ENCODE peak calls at places on chromosomes 7 and 10, in six cellular contexts. One of them, this sample, is unnamed.

GRCh38 chr7:81457858-81458522 is 311.9 kb downstream of the HGF start:
- DNase-seq in HCT116: peak; percentile 13
- DNase-seq in H1: no peak
- DNase-seq in SK-N-SH: no peak
- DNase-seq in K562: no peak
- DNase-seq in HepG2: no peak
- DNase-seq in this sample: no peak

GRCh38 chr10:30007406-30007805 is 52.0 kb downstream of the JCAD start:
- DNase-seq in HCT116: no peak
- DNase-seq in H1: no peak
- DNase-seq in SK-N-SH: no peak
- DNase-seq in K562: no peak
- DNase-seq in HepG2: no peak
- DNase-seq in this sample: no peak

GRCh38 chr10:283140-283479 is 147.9 kb downstream of the ZMYND11 start:
- DNase-seq in HCT116: no peak
- DNase-seq in H1: no peak
- DNase-seq in SK-N-SH: no peak
- DNase-seq in K562: no peak
- DNase-seq in HepG2: no peak
- DNase-seq in this sample: no peak

GRCh38 chr7:103851357-103851756 is 138.1 kb downstream of the RELN start:
- DNase-seq in HCT116: no peak
- DNase-seq in H1: no peak
- DNase-seq in SK-N-SH: no peak
- DNase-seq in K562: peak; percentile 30
- DNase-seq in HepG2: no peak
- DNase-seq in this sample: peak; percentile 56

GRCh38 chr10:64033710-64034109 is 512.5 kb downstream of the REEP3 start:
- DNase-seq in HCT116: no peak
- DNase-seq in H1: no peak
- DNase-seq in SK-N-SH: no peak
- DNase-seq in K562: no peak
- DNase-seq in HepG2: no peak
- DNase-seq in this sample: no peak

GRCh38 chr7:80883188-80884025 is 35.4 kb downstream of the SEMA3C start:
- DNase-seq in HCT116: peak; percentile 98
- DNase-seq in H1: no peak
- DNase-seq in SK-N-SH: no peak
- DNase-seq in K562: no peak
- DNase-seq in HepG2: peak; percentile 8
- DNase-seq in this sample: peak; percentile 58

GRCh38 chr7:112484671-112485097 is 3.9 kb downstream of the LSMEM1 start:
- DNase-seq in HCT116: peak; percentile 82
- DNase-seq in H1: no peak
- DNase-seq in SK-N-SH: no peak
- DNase-seq in K562: peak; percentile 46
- DNase-seq in HepG2: peak; percentile 68
- DNase-seq in this sample: no peak

GRCh38 chr10:74272288-74272687 is 121.3 kb downstream of the ADK start:
- DNase-seq in HCT116: no peak
- DNase-seq in H1: no peak
- DNase-seq in SK-N-SH: no peak
- DNase-seq in K562: no peak
- DNase-seq in HepG2: no peak
- DNase-seq in this sample: no peak

GRCh38 chr7:916291-916941 is 38.1 kb downstream of the ADAP1 start:
- DNase-seq in HCT116: no peak
- DNase-seq in H1: no peak
- DNase-seq in SK-N-SH: peak; percentile 90
- DNase-seq in K562: no peak
- DNase-seq in HepG2: no peak
- DNase-seq in this sample: peak; percentile 35

GRCh38 chr10:70475661-70476060 is 2.9 kb upstream of the PALD1 start:
- DNase-seq in HCT116: no peak
- DNase-seq in H1: no peak
- DNase-seq in SK-N-SH: no peak
- DNase-seq in K562: no peak
- DNase-seq in HepG2: no peak
- DNase-seq in this sample: no peak

GRCh38 chr7:101436857-101437576 is 74.3 kb downstream of the COL26A1 start:
- DNase-seq in HCT116: peak; percentile 37
- DNase-seq in H1: peak; percentile 91
- DNase-seq in SK-N-SH: peak; percentile 62
- DNase-seq in K562: peak; percentile 71
- DNase-seq in HepG2: no peak
- DNase-seq in this sample: peak; percentile 83

GRCh38 chr7:50681451-50682045 is 101.1 kb downstream of the GRB10 start:
- DNase-seq in HCT116: no peak
- DNase-seq in H1: no peak
- DNase-seq in SK-N-SH: no peak
- DNase-seq in K562: no peak
- DNase-seq in HepG2: no peak
- DNase-seq in this sample: no peak

GRCh38 chr10:103273026-103273425 is 3.9 kb upstream of the INA start:
- DNase-seq in HCT116: peak; percentile 95
- DNase-seq in H1: no peak
- DNase-seq in SK-N-SH: no peak
- DNase-seq in K562: peak; percentile 16
- DNase-seq in HepG2: no peak
- DNase-seq in this sample: no peak

GRCh38 chr10:32377458-32378370 is 30.8 kb upstream of the EPC1 start:
- DNase-seq in HCT116: peak; percentile 10
- DNase-seq in H1: no peak
- DNase-seq in SK-N-SH: peak; percentile 37
- DNase-seq in K562: peak; percentile 65
- DNase-seq in HepG2: peak; percentile 37
- DNase-seq in this sample: peak; percentile 6

GRCh38 chr7:149207324-149208035 is 12.1 kb downstream of the ZNF282 start:
- DNase-seq in HCT116: no peak
- DNase-seq in H1: no peak
- DNase-seq in SK-N-SH: no peak
- DNase-seq in K562: no peak
- DNase-seq in HepG2: no peak
- DNase-seq in this sample: no peak

GRCh38 chr10:9227679-9228365 is 1173.3 kb downstream of the GATA3 start:
- DNase-seq in HCT116: no peak
- DNase-seq in H1: no peak
- DNase-seq in SK-N-SH: no peak
- DNase-seq in K562: no peak
- DNase-seq in HepG2: no peak
- DNase-seq in this sample: peak; percentile 26

GRCh38 chr7:106065560-106066500 is 46.3 kb downstream of the SYPL1 start:
- DNase-seq in HCT116: no peak
- DNase-seq in H1: peak; percentile 42
- DNase-seq in SK-N-SH: no peak
- DNase-seq in K562: no peak
- DNase-seq in HepG2: peak; percentile 33
- DNase-seq in this sample: no peak

GRCh38 chr10:50360077-50360476 is 108.8 kb upstream of the ASAH2 start:
- DNase-seq in HCT116: no peak
- DNase-seq in H1: no peak
- DNase-seq in SK-N-SH: no peak
- DNase-seq in K562: no peak
- DNase-seq in HepG2: no peak
- DNase-seq in this sample: no peak

GRCh38 chr7:100583132-100584045 is 2.5 kb downstream of the LRCH4 start:
- DNase-seq in HCT116: no peak
- DNase-seq in H1: no peak
- DNase-seq in SK-N-SH: no peak
- DNase-seq in K562: peak; percentile 58
- DNase-seq in HepG2: no peak
- DNase-seq in this sample: peak; percentile 55

GRCh38 chr7:28329616-28330373 is 82.5 kb upstream of the CREB5 start:
- DNase-seq in HCT116: no peak
- DNase-seq in H1: no peak
- DNase-seq in SK-N-SH: no peak
- DNase-seq in K562: no peak
- DNase-seq in HepG2: no peak
- DNase-seq in this sample: no peak

GRCh38 chr10:119817991-119818888 is 54.4 kb downstream of the MCMBP start:
- DNase-seq in HCT116: no peak
- DNase-seq in H1: peak; percentile 96
- DNase-seq in SK-N-SH: peak; percentile 91
- DNase-seq in K562: no peak
- DNase-seq in HepG2: no peak
- DNase-seq in this sample: no peak

GRCh38 chr7:46432666-46433065 is 511.6 kb upstream of the IGFBP3 start:
- DNase-seq in HCT116: no peak
- DNase-seq in H1: no peak
- DNase-seq in SK-N-SH: no peak
- DNase-seq in K562: no peak
- DNase-seq in HepG2: no peak
- DNase-seq in this sample: no peak
- TF ChIP-seq JUND in HCT116: no peak
- TF ChIP-seq JUND in H1: no peak
- TF ChIP-seq JUND in SK-N-SH: no peak
- TF ChIP-seq JUND in K562: no peak
- TF ChIP-seq JUND in HepG2: no peak
- TF ChIP-seq JUND in this sample: no peak

DNA sequence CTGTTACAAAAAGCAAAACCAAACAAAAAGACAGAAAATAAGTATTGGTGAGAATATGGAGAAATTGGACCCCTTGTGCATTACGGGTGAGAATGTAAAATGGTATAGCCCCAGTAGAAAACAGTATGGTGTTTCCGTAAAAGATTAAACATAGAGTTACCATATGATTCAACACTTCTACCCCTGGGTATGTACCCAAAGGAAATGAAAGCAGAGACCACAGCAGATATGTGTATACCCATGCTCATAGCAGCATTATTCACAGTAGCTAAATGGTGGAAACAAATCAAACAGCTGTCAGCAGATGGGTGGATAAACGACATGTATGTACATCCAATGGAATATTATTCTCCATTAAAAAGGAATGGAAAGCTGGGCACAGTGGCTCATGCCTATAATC is 42.4 kb downstream of the STARD3NL start:
- DNase-seq in HCT116: no peak
- DNase-seq in H1: no peak
- DNase-seq in SK-N-SH: no peak
- DNase-seq in K562: no peak
- DNase-seq in HepG2: no peak
- DNase-seq in this sample: no peak
- TF ChIP-seq JUND in HCT116: no peak
- TF ChIP-seq JUND in H1: no peak
- TF ChIP-seq JUND in SK-N-SH: no peak
- TF ChIP-seq JUND in K562: no peak
- TF ChIP-seq JUND in HepG2: no peak
- TF ChIP-seq JUND in this sample: no peak

GRCh38 chr10:3452683-3453388 is 280.3 kb upstream of the PITRM1 start:
- DNase-seq in HCT116: no peak
- DNase-seq in H1: no peak
- DNase-seq in SK-N-SH: no peak
- DNase-seq in K562: no peak
- DNase-seq in HepG2: no peak
- DNase-seq in this sample: no peak
- TF ChIP-seq JUND in HCT116: peak; percentile 27
- TF ChIP-seq JUND in H1: no peak
- TF ChIP-seq JUND in SK-N-SH: peak; percentile 78
- TF ChIP-seq JUND in K562: no peak
- TF ChIP-seq JUND in HepG2: no peak
- TF ChIP-seq JUND in this sample: no peak

GRCh38 chr7:12289996-12290395 is 78.9 kb downstream of the TMEM106B start:
- DNase-seq in HCT116: no peak
- DNase-seq in H1: no peak
- DNase-seq in SK-N-SH: no peak
- DNase-seq in K562: no peak
- DNase-seq in HepG2: no peak
- DNase-seq in this sample: no peak

GRCh38 chr7:12291870-12292269 is 80.8 kb downstream of the TMEM106B start:
- DNase-seq in HCT116: no peak
- DNase-seq in H1: no peak
- DNase-seq in SK-N-SH: no peak
- DNase-seq in K562: peak; percentile 17
- DNase-seq in HepG2: peak; percentile 6
- DNase-seq in this sample: peak; percentile 9

GRCh38 chr7:12287886-12288285 is 76.8 kb downstream of the TMEM106B start:
- DNase-seq in HCT116: no peak
- DNase-seq in H1: no peak
- DNase-seq in SK-N-SH: no peak
- DNase-seq in K562: no peak
- DNase-seq in HepG2: no peak
- DNase-seq in this sample: no peak
- TF ChIP-seq JUND in HCT116: no peak
- TF ChIP-seq JUND in H1: no peak
- TF ChIP-seq JUND in SK-N-SH: no peak
- TF ChIP-seq JUND in K562: no peak
- TF ChIP-seq JUND in HepG2: no peak
- TF ChIP-seq JUND in this sample: no peak

GRCh38 chr10:6035101-6035834 is 26.9 kb downstream of the IL2RA start:
- DNase-seq in HCT116: no peak
- DNase-seq in H1: peak; percentile 29
- DNase-seq in SK-N-SH: no peak
- DNase-seq in K562: no peak
- DNase-seq in HepG2: no peak
- DNase-seq in this sample: no peak

GRCh38 chr10:6037975-6038624 is 24.1 kb downstream of the IL2RA start:
- DNase-seq in HCT116: no peak
- DNase-seq in H1: peak; percentile 6
- DNase-seq in SK-N-SH: no peak
- DNase-seq in K562: no peak
- DNase-seq in HepG2: no peak
- DNase-seq in this sample: no peak

GRCh38 chr10:6035926-6036575 is 26.1 kb downstream of the IL2RA start:
- DNase-seq in HCT116: no peak
- DNase-seq in H1: peak; percentile 38
- DNase-seq in SK-N-SH: no peak
- DNase-seq in K562: no peak
- DNase-seq in HepG2: no peak
- DNase-seq in this sample: no peak

GRCh38 chr10:6036861-6037321 is 25.3 kb downstream of the IL2RA start:
- DNase-seq in HCT116: no peak
- DNase-seq in H1: peak; percentile 35
- DNase-seq in SK-N-SH: no peak
- DNase-seq in K562: no peak
- DNase-seq in HepG2: no peak
- DNase-seq in this sample: no peak

DNA sequence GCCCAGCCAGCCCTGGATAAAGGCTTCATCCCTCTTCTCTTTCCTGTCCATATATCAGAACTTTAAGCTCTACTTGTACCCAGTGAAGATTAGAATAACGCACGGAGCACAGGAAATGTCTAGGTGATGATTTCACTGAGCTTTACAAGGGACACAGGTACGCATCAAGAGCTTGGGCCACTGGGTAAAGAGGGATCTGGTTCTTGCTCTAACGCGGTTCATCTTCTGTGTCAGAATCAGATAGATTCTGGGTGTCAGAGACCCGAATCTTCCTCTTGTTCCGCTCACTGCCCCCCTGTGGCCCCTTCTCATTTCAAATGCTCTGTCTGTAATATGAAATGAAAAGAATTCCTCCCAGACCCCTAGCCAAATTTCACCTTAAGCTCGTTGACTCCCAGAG is 24.7 kb downstream of the IL2RA start:
- DNase-seq in HCT116: no peak
- DNase-seq in H1: no peak
- DNase-seq in SK-N-SH: no peak
- DNase-seq in K562: no peak
- DNase-seq in HepG2: no peak
- DNase-seq in this sample: no peak
- TF ChIP-seq JUND in HCT116: no peak
- TF ChIP-seq JUND in H1: no peak
- TF ChIP-seq JUND in SK-N-SH: no peak
- TF ChIP-seq JUND in K562: no peak
- TF ChIP-seq JUND in HepG2: no peak
- TF ChIP-seq JUND in this sample: no peak

GRCh38 chr7:24498439-24498838 is 74.8 kb upstream of the PALS2 start:
- DNase-seq in HCT116: no peak
- DNase-seq in H1: no peak
- DNase-seq in SK-N-SH: no peak
- DNase-seq in K562: no peak
- DNase-seq in HepG2: no peak
- DNase-seq in this sample: peak; percentile 36
- TF ChIP-seq JUND in HCT116: no peak
- TF ChIP-seq JUND in H1: no peak
- TF ChIP-seq JUND in SK-N-SH: no peak
- TF ChIP-seq JUND in K562: no peak
- TF ChIP-seq JUND in HepG2: no peak
- TF ChIP-seq JUND in this sample: no peak